ENCODE peak calls at places on chromosomes 1 and 21, in nine cellular contexts. V, M, P, L, C, R, U, S and Z are unnamed samples.
A peak's percentile ranks its signal among the peaks of the same experiment; 100 is the strongest.

GRCh38 chr1:100516854-100517253 is 21.1 kb upstream of the GPR88 start:
- DNase-seq in U (no peak), L (no peak), P (no peak), C (no peak), S (no peak), R (no peak), M (no peak), V (no peak), Z (no peak)

GRCh38 chr21:42833439-42833815 is 45.9 kb downstream of the WDR4 start:
- DNase-seq in S (no peak), R (peak; percentile 62), U (peak; percentile 57), V (peak; percentile 55), C (peak; percentile 38), L (peak; percentile 73), P (no peak), M (no peak), Z (peak; percentile 43)

GRCh38 chr1:177183801-177184200 is 13.0 kb downstream of the BRINP2 start:
- DNase-seq in P (no peak), L (no peak), U (no peak), R (no peak), S (no peak), C (peak; percentile 27), V (no peak), M (no peak), Z (no peak)

GRCh38 chr1:192810253-192810880 is 1.5 kb downstream of the RGS2 start:
- DNase-seq in P (peak; percentile 12), S (no peak), R (no peak), M (peak; percentile 22), U (no peak), L (no peak), C (peak; percentile 80), V (no peak), Z (no peak)

GRCh38 chr1:111497592-111497991 is 5.8 kb downstream of the ADORA3 start:
- DNase-seq in M (no peak), P (no peak), R (no peak), V (no peak), C (no peak), U (no peak), S (no peak), L (no peak), Z (no peak)

GRCh38 chr1:84892657-84893618 is at the start of gene LPAR3:
- DNase-seq in C (no peak), R (peak; percentile 13), V (peak; percentile 25), S (no peak), U (peak; percentile 68), P (peak; percentile 85), M (peak; percentile 36), L (peak; percentile 75), Z (peak; percentile 66)

GRCh38 chr1:115337633-115338456 is at the start of gene NGF:
- DNase-seq in V (no peak), S (peak; percentile 92), R (no peak), U (peak; percentile 71), L (no peak), C (no peak), M (peak; percentile 60), P (no peak), Z (no peak)

GRCh38 chr1:150150511-150151021 is 850 bp downstream of the PLEKHO1 start:
- DNase-seq in P (no peak), R (peak; percentile 50), S (peak; percentile 81), V (peak; percentile 44), M (peak; percentile 40), U (peak; percentile 78), C (no peak), L (peak; percentile 60), Z (no peak)

GRCh38 chr1:9798236-9799130 is 25.3 kb downstream of the CLSTN1 start:
- DNase-seq in P (no peak), M (no peak), L (no peak), S (peak; percentile 56), C (no peak), R (peak; percentile 3), V (no peak), U (no peak), Z (no peak)

DNA sequence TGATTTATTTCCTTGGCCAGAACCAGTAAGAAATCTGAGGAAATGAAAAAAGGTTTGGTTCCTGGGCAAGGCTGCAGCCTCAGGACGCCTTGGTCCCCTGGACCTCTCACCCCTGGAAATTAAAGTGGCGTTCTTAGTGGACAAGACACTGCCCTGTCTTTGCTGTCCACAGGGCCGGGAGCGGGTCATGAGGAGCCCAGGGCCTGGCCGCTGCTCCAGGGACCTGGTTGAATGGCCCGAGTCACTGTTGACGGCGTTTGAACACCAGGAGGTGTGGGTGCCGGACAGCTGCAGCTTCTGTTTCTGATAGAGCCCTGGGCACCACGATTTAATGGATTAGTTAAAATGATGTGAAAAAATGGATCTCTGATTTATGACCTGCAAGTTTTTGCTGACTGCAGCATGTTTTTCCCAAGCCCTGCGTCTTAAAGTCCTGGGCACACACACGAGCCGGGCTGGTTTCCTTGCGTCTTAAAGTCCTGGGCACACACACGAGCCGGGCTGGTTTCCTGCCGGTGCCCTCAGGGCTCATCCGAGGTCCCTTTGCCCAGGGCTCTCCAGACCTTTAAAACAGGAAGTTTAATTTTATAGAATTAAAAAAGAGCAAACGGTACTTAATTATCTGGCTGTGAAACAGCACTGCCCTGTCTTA is 74.1 kb upstream of the ACTRT2 start:
- DNase-seq in C (no peak), P (no peak), M (no peak), R (no peak), L (peak; percentile 14), U (no peak), V (no peak), S (peak; percentile 62), Z (peak; percentile 44)
- H3K9me3 ChIP-seq in C (no peaks in the 10 kb centered on the region), P (no peaks in the 10 kb centered on the region), M (peaks cover under 1% of the 10 kb centered on the region), R (no peaks in the 10 kb centered on the region), L (no peaks in the 10 kb centered on the region), U (no peaks in the 10 kb centered on the region), V (no peaks in the 10 kb centered on the region), S (no peaks in the 10 kb centered on the region), Z (no peaks in the 10 kb centered on the region)

GRCh38 chr21:45283611-45284455 is 3.9 kb downstream of the POFUT2 start:
- DNase-seq in C (no peak), M (no peak), V (no peak), R (no peak), P (no peak), U (peak; percentile 69), S (no peak), L (peak; percentile 31), Z (peak; percentile 56)
- H3K4me3 ChIP-seq in C (no peak overlapping the region), M (no peak overlapping the region), V (no peak overlapping the region), R (no peak overlapping the region), P (no peak overlapping the region), U (no peak overlapping the region), S (no peak overlapping the region), L (no peak overlapping the region), Z (no peak overlapping the region)

GRCh38 chr1:152904688-152905440 is 3.5 kb upstream of the IVL start:
- DNase-seq in S (no peak), C (no peak), U (no peak), V (no peak), M (no peak), R (no peak), P (no peak), L (no peak), Z (no peak)

GRCh38 chr1:152906023-152906565 is 2.3 kb upstream of the IVL start:
- DNase-seq in U (no peak), C (no peak), M (no peak), P (no peak), L (no peak), S (no peak), V (no peak), R (no peak), Z (peak; percentile 84)

GRCh38 chr1:152901631-152902030 is 6.7 kb upstream of the IVL start:
- DNase-seq in V (no peak), M (no peak), U (no peak), R (no peak), C (no peak), P (no peak), S (no peak), L (no peak), Z (no peak)

GRCh38 chr1:152899027-152899426 is 9.3 kb upstream of the IVL start:
- DNase-seq in S (no peak), V (no peak), M (no peak), L (no peak), C (no peak), U (no peak), P (no peak), R (no peak), Z (no peak)

DNA sequence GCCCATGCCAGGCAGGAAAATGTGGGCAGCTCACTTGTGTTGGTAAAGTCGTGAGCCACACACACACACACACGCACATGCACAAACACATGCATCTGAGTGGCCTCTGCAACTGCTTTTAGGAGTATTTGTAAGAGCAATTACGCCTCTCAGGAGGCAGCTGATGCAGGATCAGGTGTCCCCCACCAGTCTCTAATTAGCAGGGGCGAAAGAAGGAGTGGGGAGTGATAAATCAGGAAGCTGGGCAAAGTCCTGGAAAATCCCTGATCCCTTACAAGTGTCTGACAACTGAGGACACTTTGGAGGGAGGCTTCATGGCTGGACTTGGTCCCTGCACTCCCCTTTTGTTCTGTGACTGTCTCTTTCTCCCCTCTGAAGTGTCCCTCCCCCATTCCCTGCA is 5.7 kb upstream of the IVL start:
- DNase-seq in R (no peak), L (no peak), V (no peak), S (no peak), U (no peak), P (no peak), M (no peak), C (no peak), Z (no peak)
- H3K9me3 ChIP-seq in R (no peaks in the 10 kb centered on the region), L (no peaks in the 10 kb centered on the region), V (no peaks in the 10 kb centered on the region), S (no peaks in the 10 kb centered on the region), U (no peaks in the 10 kb centered on the region), P (no peaks in the 10 kb centered on the region), M (no peaks in the 10 kb centered on the region), C (no peaks in the 10 kb centered on the region), Z (no peaks in the 10 kb centered on the region)

DNA sequence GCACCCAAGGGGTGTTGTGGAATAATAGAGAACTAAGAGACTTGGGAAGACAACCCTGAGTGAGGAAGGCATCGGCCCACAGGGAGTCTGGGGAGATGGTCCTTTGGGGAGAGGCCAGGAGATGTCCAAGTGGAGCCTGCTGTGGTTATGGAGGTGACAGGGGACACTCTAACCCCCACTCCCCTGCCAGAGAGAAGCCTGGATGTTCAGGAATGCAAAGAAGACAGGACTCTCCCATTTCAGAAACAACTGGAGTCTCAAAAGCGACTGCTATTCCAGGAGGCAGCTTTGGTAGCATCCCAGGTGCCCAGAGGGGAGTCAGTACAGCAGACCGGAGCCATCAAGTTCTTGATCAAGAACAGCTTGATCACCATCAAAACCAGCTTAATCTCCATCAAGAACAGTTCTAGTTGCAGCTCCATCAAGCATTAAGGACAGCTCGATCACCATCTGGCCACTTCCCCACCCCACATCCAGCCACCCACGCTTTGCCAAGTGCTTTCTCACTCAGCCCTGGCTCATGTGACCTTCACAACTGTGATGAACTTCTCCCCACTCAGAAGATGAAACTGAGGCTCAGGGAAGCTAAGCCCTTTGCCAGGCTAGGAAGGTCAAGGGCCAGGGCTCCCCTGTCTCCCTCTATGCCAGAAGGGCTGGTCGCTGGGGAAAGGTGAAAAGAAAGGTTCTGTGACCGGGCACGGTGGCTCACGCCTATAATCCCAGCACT is 743 bp downstream of the CD52 start:
- DNase-seq in P (no peak), R (peak; percentile 48), L (no peak), U (no peak), M (peak; percentile 29), C (no peak), S (no peak), V (peak; percentile 57), Z (no peak)
- H3K4me3 ChIP-seq in P (no peak overlapping the region), R (peak overlapping the region; percentile 21), L (no peak overlapping the region), U (no peak overlapping the region), M (peak overlapping the region; percentile 28), C (peak overlapping the region; percentile 12), S (no peak overlapping the region), V (peak overlapping the region; percentile 98), Z (no peak overlapping the region)